ENCODE peak calls at places on chromosomes 12 and 14, in six cellular contexts. T is HepG2, I is HCT116, B is SK-N-SH, Z is K562, Y is H1. D is an unnamed sample.

GRCh38 chr14:89702151-89702936 is 252.2 kb downstream of the EFCAB11 start:
- DNase-seq in T (no peak), I (no peak), B (no peak), Z (no peak), Y (no peak), D (no peak)

GRCh38 chr12:70609739-70610491 is 27.3 kb downstream of the PTPRB start:
- DNase-seq in T (no peak), I (no peak), B (peak), Z (peak), Y (no peak), D (peak)

GRCh38 chr12:503111-503761 is 43.5 kb downstream of the B4GALNT3 start:
- DNase-seq in T (no peak), I (peak), B (no peak), Z (no peak), Y (no peak), D (peak)

GRCh38 chr14:61420326-61420725 is 98.9 kb downstream of the PRKCH start:
- DNase-seq in T (no peak), I (peak), B (no peak), Z (no peak), Y (peak), D (no peak)

GRCh38 chr12:8145754-8146415 is 10.9 kb upstream of the ZNF705A start:
- DNase-seq in T (no peak), I (no peak), B (no peak), Z (no peak), Y (peak), D (no peak)

GRCh38 chr12:4664111-4664510 is 15.2 kb downstream of the NDUFA9 start:
- DNase-seq in T (no peak), I (no peak), B (no peak), Z (no peak), Y (no peak), D (no peak)

GRCh38 chr12:20483776-20484175 is 115.4 kb downstream of the PDE3A start:
- DNase-seq in T (no peak), I (no peak), B (no peak), Z (no peak), Y (no peak), D (no peak)

GRCh38 chr14:103273145-103273846 is 60.7 kb upstream of the EIF5 start:
- DNase-seq in T (no peak), I (no peak), B (no peak), Z (no peak), Y (no peak), D (no peak)

GRCh38 chr14:97410667-97411286 is 613.6 kb downstream of the VRK1 start:
- DNase-seq in T (no peak), I (no peak), B (no peak), Z (no peak), Y (no peak), D (peak)

GRCh38 chr14:37623971-37624370 is 28.5 kb downstream of the TTC6 start:
- DNase-seq in T (no peak), I (no peak), B (no peak), Z (no peak), Y (no peak), D (no peak)

GRCh38 chr12:107875772-107876171 is 101.3 kb downstream of the ASCL4 start:
- DNase-seq in T (no peak), I (no peak), B (no peak), Z (no peak), Y (no peak), D (no peak)

GRCh38 chr12:106226884-106227640 is 20.8 kb downstream of the CKAP4 start:
- DNase-seq in T (peak), I (peak), B (peak), Z (peak), Y (no peak), D (peak)

GRCh38 chr12:110966081-110966760 is 45.8 kb upstream of the MYL2 start:
- DNase-seq in T (no peak), I (no peak), B (no peak), Z (no peak), Y (no peak), D (no peak)

GRCh38 chr14:61472801-61473376 is 151.5 kb downstream of the PRKCH start:
- DNase-seq in T (no peak), I (no peak), B (no peak), Z (no peak), Y (no peak), D (no peak)

GRCh38 chr12:11621797-11622423 is 27.6 kb upstream of the ETV6 start:
- DNase-seq in T (peak), I (no peak), B (no peak), Z (no peak), Y (no peak), D (no peak)

GRCh38 chr14:40188006-40188405 is 755.8 kb upstream of the FBXO33 start:
- DNase-seq in T (no peak), I (no peak), B (no peak), Z (no peak), Y (no peak), D (peak)

GRCh38 chr12:94783862-94784261 is 133.5 kb upstream of the TMCC3 start:
- DNase-seq in T (no peak), I (no peak), B (no peak), Z (no peak), Y (no peak), D (no peak)

GRCh38 chr12:124759841-124760508 is 103.7 kb downstream of the SCARB1 start:
- DNase-seq in T (no peak), I (no peak), B (no peak), Z (no peak), Y (no peak), D (peak)

GRCh38 chr12:90832427-90832826 is 122.5 kb downstream of the CCER1 start:
- DNase-seq in T (no peak), I (no peak), B (no peak), Z (no peak), Y (no peak), D (no peak)

GRCh38 chr12:114381177-114381576 is 24.8 kb downstream of the TBX5 start:
- DNase-seq in T (no peak), I (no peak), B (no peak), Z (no peak), Y (no peak), D (no peak)

GRCh38 chr12:63151061-63151897 is at the start of gene AVPR1A:
- DNase-seq in T (no peak), I (no peak), B (peak), Z (no peak), Y (no peak), D (no peak)

GRCh38 chr14:20609215-20610001 is 18.2 kb upstream of the RNASE12 start:
- DNase-seq in T (peak), I (peak), B (peak), Z (peak), Y (no peak), D (peak)

GRCh38 chr14:20707622-20708021 is 19.1 kb downstream of the ANG start:
- DNase-seq in T (no peak), I (no peak), B (no peak), Z (no peak), Y (no peak), D (peak)

GRCh38 chr14:24052656-24053547 is 1.1 kb downstream of the CARMIL3 start:
- DNase-seq in T (no peak), I (no peak), B (no peak), Z (no peak), Y (no peak), D (no peak)

GRCh38 chr12:7188557-7189397 is 709 bp upstream of the PEX5 start:
- DNase-seq in T (peak), I (peak), B (peak), Z (peak), Y (peak), D (peak)

GRCh38 chr12:51443573-51443972 is 18.9 kb downstream of the SLC4A8 start:
- DNase-seq in T (no peak), I (no peak), B (no peak), Z (no peak), Y (no peak), D (no peak)

GRCh38 chr12:67827820-67828383 is 161.3 kb upstream of the IFNG-AS1 start:
- DNase-seq in T (no peak), I (peak), B (peak), Z (no peak), Y (no peak), D (no peak)

GRCh38 chr12:50041461-50041860 is 15.9 kb upstream of the ASIC1 start:
- DNase-seq in T (no peak), I (no peak), B (no peak), Z (no peak), Y (no peak), D (no peak)

GRCh38 chr12:11716794-11717532 is 67.5 kb downstream of the ETV6 start:
- DNase-seq in T (no peak), I (no peak), B (peak), Z (no peak), Y (no peak), D (no peak)

GRCh38 chr14:104779776-104780512 is 15.6 kb downstream of the AKT1 start:
- DNase-seq in T (no peak), I (no peak), B (no peak), Z (no peak), Y (no peak), D (no peak)

GRCh38 chr12:27615331-27615891 is 80.8 kb upstream of the REP15 start:
- DNase-seq in T (no peak), I (peak), B (no peak), Z (no peak), Y (no peak), D (no peak)

GRCh38 chr12:13573698-13574321 is 377.3 kb downstream of the EMP1 start:
- DNase-seq in T (no peak), I (peak), B (no peak), Z (no peak), Y (no peak), D (no peak)

GRCh38 chr14:103541494-103541943 is 12.5 kb downstream of the TRMT61A start:
- DNase-seq in T (no peak), I (no peak), B (no peak), Z (no peak), Y (no peak), D (no peak)

GRCh38 chr12:130339946-130340345 is 2.3 kb downstream of the PIWIL1 start:
- DNase-seq in T (no peak), I (no peak), B (no peak), Z (no peak), Y (no peak), D (no peak)

GRCh38 chr14:89391123-89391522 is 25.9 kb downstream of the FOXN3 start:
- DNase-seq in T (peak), I (no peak), B (no peak), Z (no peak), Y (no peak), D (no peak)

GRCh38 chr12:52870361-52871290 is 21.8 kb upstream of the KRT78 start:
- DNase-seq in T (peak), I (no peak), B (peak), Z (peak), Y (no peak), D (peak)

GRCh38 chr14:98018626-98019025 is 1221.4 kb downstream of the VRK1 start:
- DNase-seq in T (no peak), I (no peak), B (no peak), Z (no peak), Y (no peak), D (no peak)

GRCh38 chr12:121795029-121795977 is 1.8 kb upstream of the RHOF start:
- DNase-seq in T (peak), I (peak), B (peak), Z (peak), Y (peak), D (peak)

GRCh38 chr12:132466241-132467188 is 23.4 kb upstream of the FBRSL1 start:
- DNase-seq in T (no peak), I (no peak), B (no peak), Z (no peak), Y (no peak), D (no peak)
- TF ChIP-seq JUND in T (no peak), I (no peak), B (no peak), Z (no peak), Y (no peak), D (no peak)

DNA sequence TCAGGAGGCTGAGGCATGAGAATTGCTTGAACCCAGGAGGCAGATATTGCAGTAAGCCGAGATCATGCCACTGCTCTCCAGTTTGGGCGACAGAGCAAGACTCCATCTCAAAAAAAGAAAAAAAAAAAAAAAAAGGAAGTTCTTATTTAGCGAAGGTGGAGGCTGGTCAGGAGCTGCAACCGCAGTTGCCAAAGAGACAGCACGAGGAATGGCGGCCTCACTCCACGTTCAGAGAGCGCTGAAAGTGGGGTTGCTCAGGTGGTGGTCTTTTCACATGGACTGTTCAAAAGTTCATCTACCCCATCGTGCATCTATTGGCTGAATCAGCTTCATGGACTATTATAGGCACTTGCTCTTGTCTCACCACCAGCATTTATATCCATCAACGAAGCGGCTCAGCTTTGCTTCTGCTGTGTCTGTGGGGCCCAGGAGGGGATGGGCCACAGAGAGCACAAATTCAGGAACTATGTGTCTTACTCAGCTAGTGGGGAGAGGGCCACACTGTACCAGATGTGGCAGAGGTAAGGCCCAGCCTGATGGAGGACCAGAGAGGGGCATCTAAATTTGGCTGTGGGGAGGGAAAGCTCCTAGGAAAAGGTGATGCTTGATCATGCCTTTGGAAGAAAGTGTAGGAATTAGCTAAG is 27.3 kb downstream of the SLC25A47 start:
- DNase-seq in T (no peak), I (no peak), B (no peak), Z (no peak), Y (no peak), D (no peak)
- TF ChIP-seq JUND in T (no peak), I (no peak), B (no peak), Z (no peak), Y (no peak), D (no peak)

GRCh38 chr12:45586486-45586885 is 143.0 kb upstream of the ARID2 start:
- DNase-seq in T (no peak), I (no peak), B (no peak), Z (no peak), Y (no peak), D (no peak)

GRCh38 chr12:45587042-45587441 is 142.5 kb upstream of the ARID2 start:
- DNase-seq in T (no peak), I (no peak), B (no peak), Z (no peak), Y (no peak), D (no peak)

GRCh38 chr12:45585522-45586230 is 143.8 kb upstream of the ARID2 start:
- DNase-seq in T (no peak), I (no peak), B (no peak), Z (no peak), Y (no peak), D (no peak)

GRCh38 chr12:45590646-45591045 is 138.9 kb upstream of the ARID2 start:
- DNase-seq in T (no peak), I (no peak), B (no peak), Z (no peak), Y (no peak), D (no peak)

DNA sequence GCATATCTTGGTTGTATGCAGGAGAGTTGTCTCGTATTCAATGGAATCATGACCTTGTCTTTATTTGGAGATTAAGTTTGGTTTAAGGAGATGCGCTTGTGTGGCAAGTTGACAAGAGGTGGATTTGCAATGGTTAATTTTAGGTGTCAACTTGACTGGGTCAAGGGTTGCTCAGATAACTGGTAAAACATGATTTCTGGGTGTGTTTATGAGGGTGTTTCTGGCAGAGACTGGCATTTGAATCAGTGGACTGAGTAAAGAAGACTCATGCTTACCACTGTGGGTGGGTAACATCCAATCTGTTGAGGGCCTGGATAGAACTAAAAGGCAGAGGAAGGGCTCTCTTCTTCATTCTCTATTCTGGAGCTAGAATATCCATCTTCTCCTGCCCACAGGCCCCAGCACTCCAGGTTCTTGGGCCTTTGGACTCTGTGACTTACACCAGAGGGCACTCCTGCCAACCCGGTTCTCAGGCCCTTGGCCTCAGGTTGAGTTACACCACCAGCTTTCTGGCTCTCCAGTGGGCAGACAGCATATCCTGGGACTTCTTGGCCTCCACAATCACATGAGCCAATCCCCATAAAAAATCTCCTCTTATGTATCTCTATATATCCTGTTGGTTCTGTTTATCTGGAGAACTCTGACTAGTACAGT is 141.5 kb upstream of the ARID2 start:
- DNase-seq in T (no peak), I (no peak), B (no peak), Z (no peak), Y (no peak), D (peak)
- TF ChIP-seq JUND in T (no peak), I (no peak), B (no peak), Z (no peak), Y (no peak), D (no peak)

GRCh38 chr14:100122481-100123215 is 36.8 kb downstream of the DEGS2 start:
- DNase-seq in T (no peak), I (no peak), B (no peak), Z (peak), Y (no peak), D (no peak)
- TF ChIP-seq JUND in T (no peak), I (no peak), B (no peak), Z (no peak), Y (no peak), D (no peak)

D was measured in T47D.